ENCODE peak calls at places on chromosomes 7 and 10, in six cellular contexts. One of them, this sample, is unnamed.

GRCh38 chr7:2018786-2019692 is 213.7 kb downstream of the MAD1L1 start:
- DNase-seq in CD8-positive, alpha-beta memory T cell: no peak
- DNase-seq in NCI-H748 treated with DMSO at 0.1 percent for 48 hours: no peak
- DNase-seq in left colon: peak
- DNase-seq in stimulated activated CD4-positive, alpha-beta T cell treated with anti-CD3 and anti-CD28 coated beads, Interleukin-4, amount 100 ng/mL, for 4 hours: no peak
- DNase-seq in Calu3: no peak
- DNase-seq in this sample: no peak

GRCh38 chr10:47039558-47039905 is 128.3 kb downstream of the PTPN20 start:
- DNase-seq in CD8-positive, alpha-beta memory T cell: no peak
- DNase-seq in Calu3: no peak
- DNase-seq in NCI-H748 treated with DMSO at 0.1 percent for 48 hours: no peak
- DNase-seq in left colon: no peak
- DNase-seq in stimulated activated CD4-positive, alpha-beta T cell treated with anti-CD3 and anti-CD28 coated beads, Interleukin-4, amount 100 ng/mL, for 4 hours: no peak
- DNase-seq in this sample: no peak

GRCh38 chr10:97179731-97180366 is 5.9 kb downstream of the SLIT1 start:
- DNase-seq in CD8-positive, alpha-beta memory T cell: no peak
- DNase-seq in Calu3: no peak
- DNase-seq in left colon: no peak
- DNase-seq in stimulated activated CD4-positive, alpha-beta T cell treated with anti-CD3 and anti-CD28 coated beads, Interleukin-4, amount 100 ng/mL, for 4 hours: no peak
- DNase-seq in NCI-H748 treated with DMSO at 0.1 percent for 48 hours: peak
- DNase-seq in this sample: no peak

GRCh38 chr7:41378156-41378555 is 324.7 kb downstream of the INHBA start:
- DNase-seq in NCI-H748 treated with DMSO at 0.1 percent for 48 hours: no peak
- DNase-seq in Calu3: no peak
- DNase-seq in CD8-positive, alpha-beta memory T cell: no peak
- DNase-seq in left colon: no peak
- DNase-seq in stimulated activated CD4-positive, alpha-beta T cell treated with anti-CD3 and anti-CD28 coated beads, Interleukin-4, amount 100 ng/mL, for 4 hours: no peak
- DNase-seq in this sample: no peak

GRCh38 chr10:3122034-3122433 is 50.5 kb downstream of the PITRM1 start:
- DNase-seq in left colon: no peak
- DNase-seq in CD8-positive, alpha-beta memory T cell: no peak
- DNase-seq in stimulated activated CD4-positive, alpha-beta T cell treated with anti-CD3 and anti-CD28 coated beads, Interleukin-4, amount 100 ng/mL, for 4 hours: no peak
- DNase-seq in Calu3: no peak
- DNase-seq in NCI-H748 treated with DMSO at 0.1 percent for 48 hours: no peak
- DNase-seq in this sample: no peak

GRCh38 chr7:21912305-21912704 is 33.4 kb downstream of the CDCA7L start:
- DNase-seq in Calu3: no peak
- DNase-seq in NCI-H748 treated with DMSO at 0.1 percent for 48 hours: no peak
- DNase-seq in left colon: no peak
- DNase-seq in stimulated activated CD4-positive, alpha-beta T cell treated with anti-CD3 and anti-CD28 coated beads, Interleukin-4, amount 100 ng/mL, for 4 hours: no peak
- DNase-seq in CD8-positive, alpha-beta memory T cell: no peak
- DNase-seq in this sample: no peak

GRCh38 chr10:103784723-103785418 is 70.5 kb downstream of the SH3PXD2A start:
- DNase-seq in Calu3: no peak
- DNase-seq in stimulated activated CD4-positive, alpha-beta T cell treated with anti-CD3 and anti-CD28 coated beads, Interleukin-4, amount 100 ng/mL, for 4 hours: no peak
- DNase-seq in left colon: peak
- DNase-seq in CD8-positive, alpha-beta memory T cell: no peak
- DNase-seq in NCI-H748 treated with DMSO at 0.1 percent for 48 hours: no peak
- DNase-seq in this sample: no peak

GRCh38 chr10:45155784-45156183 is 155.1 kb downstream of the ZNF22 start:
- DNase-seq in Calu3: peak
- DNase-seq in left colon: no peak
- DNase-seq in NCI-H748 treated with DMSO at 0.1 percent for 48 hours: no peak
- DNase-seq in stimulated activated CD4-positive, alpha-beta T cell treated with anti-CD3 and anti-CD28 coated beads, Interleukin-4, amount 100 ng/mL, for 4 hours: no peak
- DNase-seq in CD8-positive, alpha-beta memory T cell: no peak
- DNase-seq in this sample: no peak

GRCh38 chr7:81013036-81013435 is 94.2 kb upstream of the SEMA3C start:
- DNase-seq in CD8-positive, alpha-beta memory T cell: no peak
- DNase-seq in left colon: no peak
- DNase-seq in stimulated activated CD4-positive, alpha-beta T cell treated with anti-CD3 and anti-CD28 coated beads, Interleukin-4, amount 100 ng/mL, for 4 hours: no peak
- DNase-seq in Calu3: no peak
- DNase-seq in NCI-H748 treated with DMSO at 0.1 percent for 48 hours: no peak
- DNase-seq in this sample: no peak

GRCh38 chr10:24415455-24416169 is 206.7 kb downstream of the KIAA1217 start:
- DNase-seq in CD8-positive, alpha-beta memory T cell: no peak
- DNase-seq in NCI-H748 treated with DMSO at 0.1 percent for 48 hours: no peak
- DNase-seq in Calu3: no peak
- DNase-seq in stimulated activated CD4-positive, alpha-beta T cell treated with anti-CD3 and anti-CD28 coated beads, Interleukin-4, amount 100 ng/mL, for 4 hours: no peak
- DNase-seq in left colon: peak
- DNase-seq in this sample: no peak

GRCh38 chr7:20330797-20331230 is at the start of gene ITGB8:
- DNase-seq in Calu3: no peak
- DNase-seq in CD8-positive, alpha-beta memory T cell: peak
- DNase-seq in stimulated activated CD4-positive, alpha-beta T cell treated with anti-CD3 and anti-CD28 coated beads, Interleukin-4, amount 100 ng/mL, for 4 hours: no peak
- DNase-seq in left colon: peak
- DNase-seq in NCI-H748 treated with DMSO at 0.1 percent for 48 hours: peak
- DNase-seq in this sample: no peak

GRCh38 chr10:24907956-24908355 is 44.5 kb downstream of the PRTFDC1 start:
- DNase-seq in Calu3: no peak
- DNase-seq in NCI-H748 treated with DMSO at 0.1 percent for 48 hours: no peak
- DNase-seq in left colon: no peak
- DNase-seq in stimulated activated CD4-positive, alpha-beta T cell treated with anti-CD3 and anti-CD28 coated beads, Interleukin-4, amount 100 ng/mL, for 4 hours: no peak
- DNase-seq in CD8-positive, alpha-beta memory T cell: no peak
- DNase-seq in this sample: no peak

GRCh38 chr7:66281678-66282593 is 76.8 kb downstream of the TPST1 start:
- DNase-seq in NCI-H748 treated with DMSO at 0.1 percent for 48 hours: no peak
- DNase-seq in Calu3: no peak
- DNase-seq in left colon: no peak
- DNase-seq in CD8-positive, alpha-beta memory T cell: no peak
- DNase-seq in stimulated activated CD4-positive, alpha-beta T cell treated with anti-CD3 and anti-CD28 coated beads, Interleukin-4, amount 100 ng/mL, for 4 hours: no peak
- DNase-seq in this sample: no peak

GRCh38 chr7:4191046-4191445 is 491.0 kb upstream of the FOXK1 start:
- DNase-seq in NCI-H748 treated with DMSO at 0.1 percent for 48 hours: no peak
- DNase-seq in CD8-positive, alpha-beta memory T cell: no peak
- DNase-seq in Calu3: no peak
- DNase-seq in stimulated activated CD4-positive, alpha-beta T cell treated with anti-CD3 and anti-CD28 coated beads, Interleukin-4, amount 100 ng/mL, for 4 hours: no peak
- DNase-seq in left colon: no peak
- DNase-seq in this sample: peak

GRCh38 chr10:112816033-112816430 is 134.0 kb upstream of the TCF7L2 start:
- DNase-seq in CD8-positive, alpha-beta memory T cell: no peak
- DNase-seq in left colon: no peak
- DNase-seq in stimulated activated CD4-positive, alpha-beta T cell treated with anti-CD3 and anti-CD28 coated beads, Interleukin-4, amount 100 ng/mL, for 4 hours: no peak
- DNase-seq in Calu3: no peak
- DNase-seq in NCI-H748 treated with DMSO at 0.1 percent for 48 hours: no peak
- DNase-seq in this sample: no peak

This sample was measured in naive thymus-derived CD8-positive, alpha-beta T cell.